ENCODE peak calls at places on chromosomes 3 and 15, in eight cellular contexts. C is endodermal cell, M is cardiac muscle cell, K is GM23248, Z is heart left ventricle, L is adrenal gland, B is NT2/D1, V is A549. W is an unnamed sample. For H3K9me3, the result is how much of the 10 kb centered on the place peaks cover.

GRCh38 chr15:22891426-22892210 is 53.2 kb downstream of the NIPA2 start:
- DNase-seq in C (no peak), M (no peak), K (no peak), Z (no peak), L (no peak), B (no peak), V (no peak), W (no peak)

GRCh38 chr15:70112018-70112395 is 14.3 kb upstream of the TLE3 start:
- DNase-seq in C (no peak), M (no peak), K (peak), Z (no peak), L (no peak), B (no peak), V (no peak), W (no peak)

GRCh38 chr3:14803101-14803980 is 15.4 kb upstream of the FGD5 start:
- DNase-seq in C (peak), M (no peak), K (peak), Z (no peak), L (no peak), B (no peak), V (peak), W (no peak)

GRCh38 chr3:59816312-59816711 is 766.5 kb upstream of the CFAP20DC start:
- DNase-seq in C (no peak), M (no peak), K (no peak), Z (no peak), L (no peak), B (no peak), V (no peak), W (no peak)

GRCh38 chr3:57221883-57222282 is 5.6 kb upstream of the APPL1 start:
- DNase-seq in C (no peak), M (peak), K (peak), Z (no peak), L (no peak), B (no peak), V (no peak), W (no peak)

GRCh38 chr3:132550579-132551305 is 46.3 kb upstream of the ACKR4 start:
- DNase-seq in C (no peak), M (no peak), K (no peak), Z (no peak), L (no peak), B (no peak), V (no peak), W (no peak)

GRCh38 chr3:39388741-39389248 is 5.6 kb downstream of the SLC25A38 start:
- DNase-seq in C (no peak), M (peak), K (no peak), Z (no peak), L (no peak), B (no peak), V (no peak), W (no peak)

GRCh38 chr3:119211193-119211592 is 29.5 kb downstream of the B4GALT4 start:
- DNase-seq in C (peak), M (peak), K (no peak), Z (no peak), L (no peak), B (no peak), V (peak), W (no peak)

GRCh38 chr3:48521635-48522034 is 17.7 kb upstream of the SHISA5 start:
- DNase-seq in C (no peak), M (no peak), K (no peak), Z (no peak), L (no peak), B (no peak), V (no peak), W (no peak)

GRCh38 chr3:134315286-134316106 is 58.8 kb downstream of the AMOTL2 start:
- DNase-seq in C (peak), M (no peak), K (peak), Z (peak), L (peak), B (no peak), V (no peak), W (no peak)

GRCh38 chr3:113242091-113242581 is 30.8 kb downstream of the BOC start:
- DNase-seq in C (no peak), M (no peak), K (peak), Z (no peak), L (no peak), B (no peak), V (no peak), W (no peak)

GRCh38 chr15:62818691-62819090 is 223.9 kb upstream of the TPM1 start:
- DNase-seq in C (no peak), M (no peak), K (peak), Z (no peak), L (peak), B (no peak), V (no peak), W (no peak)

GRCh38 chr3:79018671-79019136 is 749.1 kb downstream of the ROBO1 start:
- DNase-seq in C (peak), M (peak), K (peak), Z (peak), L (peak), B (no peak), V (peak), W (no peak)

GRCh38 chr3:47646362-47646761 is 67.7 kb upstream of the CSPG5 start:
- DNase-seq in C (no peak), M (no peak), K (peak), Z (no peak), L (no peak), B (no peak), V (no peak), W (no peak)

GRCh38 chr3:56467108-56467507 is 1.2 kb downstream of the ERC2 start:
- DNase-seq in C (peak), M (peak), K (no peak), Z (no peak), L (peak), B (peak), V (peak), W (no peak)

GRCh38 chr3:184229424-184230080 is at the start of gene VWA5B2:
- DNase-seq in C (peak), M (peak), K (peak), Z (peak), L (peak), B (no peak), V (peak), W (peak)

GRCh38 chr15:87707076-87707475 is 549.5 kb downstream of the NTRK3 start:
- DNase-seq in C (no peak), M (no peak), K (no peak), Z (no peak), L (no peak), B (no peak), V (no peak), W (no peak)

GRCh38 chr3:146044046-146044445 is 116.9 kb downstream of the PLOD2 start:
- DNase-seq in C (no peak), M (no peak), K (peak), Z (no peak), L (no peak), B (no peak), V (no peak), W (no peak)

GRCh38 chr3:64686446-64686908 is 1.3 kb downstream of the ADAMTS9 start:
- DNase-seq in C (no peak), M (peak), K (peak), Z (peak), L (peak), B (no peak), V (peak), W (no peak)

GRCh38 chr3:73664389-73664788 is 39.6 kb upstream of the PDZRN3 start:
- DNase-seq in C (no peak), M (peak), K (no peak), Z (no peak), L (no peak), B (no peak), V (no peak), W (no peak)

GRCh38 chr15:101020451-101020850 is 101.3 kb downstream of the LRRK1 start:
- DNase-seq in C (no peak), M (no peak), K (no peak), Z (no peak), L (no peak), B (no peak), V (no peak), W (no peak)

GRCh38 chr3:72270072-72270611 is 485.2 kb upstream of the PROK2 start:
- DNase-seq in C (no peak), M (peak), K (peak), Z (peak), L (peak), B (no peak), V (peak), W (no peak)

GRCh38 chr15:60962087-60962486 is 267.0 kb downstream of the RORA start:
- DNase-seq in C (no peak), M (no peak), K (peak), Z (no peak), L (no peak), B (no peak), V (no peak), W (no peak)

GRCh38 chr3:39143051-39143885 is 10.1 kb downstream of the CSRNP1 start:
- DNase-seq in C (peak), M (no peak), K (peak), Z (no peak), L (peak), B (no peak), V (no peak), W (no peak)

GRCh38 chr3:75341324-75342067 is 322.6 kb upstream of the FRG2C start:
- DNase-seq in C (peak), M (no peak), K (no peak), Z (no peak), L (no peak), B (no peak), V (no peak), W (no peak)

GRCh38 chr3:141412087-141412935 is 44.0 kb downstream of the ZBTB38 start:
- DNase-seq in C (no peak), M (no peak), K (peak), Z (no peak), L (peak), B (no peak), V (peak), W (peak)

GRCh38 chr15:52653451-52653964 is 25.7 kb downstream of the ATOSA start:
- DNase-seq in C (no peak), M (peak), K (peak), Z (no peak), L (no peak), B (peak), V (peak), W (no peak)

GRCh38 chr15:60713096-60714084 is 234.4 kb upstream of the ICE2 start:
- DNase-seq in C (no peak), M (no peak), K (peak), Z (no peak), L (no peak), B (no peak), V (no peak), W (no peak)

GRCh38 chr3:100297784-100298183 is 36.8 kb upstream of the NIT2 start:
- DNase-seq in C (no peak), M (no peak), K (peak), Z (no peak), L (no peak), B (no peak), V (no peak), W (no peak)

GRCh38 chr3:16437640-16438039 is 75.9 kb downstream of the RFTN1 start:
- DNase-seq in C (no peak), M (peak), K (no peak), Z (no peak), L (no peak), B (no peak), V (no peak), W (no peak)

GRCh38 chr3:103136621-103137020 is 701.8 kb downstream of the ZPLD1 start:
- DNase-seq in C (no peak), M (no peak), K (no peak), Z (no peak), L (no peak), B (no peak), V (no peak), W (no peak)

GRCh38 chr15:67967871-67968423 is 86.2 kb upstream of the PIAS1 start:
- DNase-seq in C (peak), M (peak), K (peak), Z (peak), L (peak), B (no peak), V (no peak), W (no peak)

GRCh38 chr15:99983894-99984293 is 250.7 kb upstream of the LYSMD4 start:
- DNase-seq in C (peak), M (no peak), K (no peak), Z (no peak), L (no peak), B (no peak), V (no peak), W (no peak)

GRCh38 chr15:99984491-99985243 is 251.4 kb upstream of the LYSMD4 start:
- DNase-seq in C (peak), M (no peak), K (no peak), Z (peak), L (no peak), B (no peak), V (no peak), W (no peak)

GRCh38 chr15:99982662-99983061 is 249.4 kb upstream of the LYSMD4 start:
- DNase-seq in C (no peak), M (no peak), K (no peak), Z (no peak), L (no peak), B (no peak), V (no peak), W (no peak)

GRCh38 chr15:99981839-99982658 is 248.8 kb upstream of the LYSMD4 start:
- DNase-seq in C (peak), M (no peak), K (no peak), Z (no peak), L (no peak), B (no peak), V (no peak), W (no peak)

GRCh38 chr15:99983171-99983891 is 250.1 kb upstream of the LYSMD4 start:
- DNase-seq in C (peak), M (no peak), K (no peak), Z (no peak), L (no peak), B (peak), V (no peak), W (no peak)
- H3K9me3 ChIP-seq in C (under half), M (under half), K (under half), Z (under half), L (under half), B (under half), V (under half), W (under half)

DNA sequence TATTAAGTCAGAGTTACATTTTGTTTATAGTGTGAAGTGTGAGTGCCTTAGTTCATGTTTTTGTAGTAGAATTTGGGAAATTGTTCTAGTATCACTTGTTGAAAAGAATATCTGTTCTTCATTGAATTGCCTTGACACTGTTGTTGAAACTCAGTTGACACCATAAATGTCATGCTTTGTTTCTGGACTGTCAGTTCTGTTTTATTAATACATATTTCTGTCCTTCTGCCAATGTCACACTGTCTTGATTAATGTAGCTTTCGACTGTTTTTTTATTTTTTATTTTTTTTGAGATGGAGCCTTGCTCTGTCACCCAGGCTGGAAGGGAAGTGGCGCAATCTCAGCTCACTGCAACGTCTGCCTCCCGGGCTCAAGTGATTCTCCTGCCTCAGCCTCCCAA is 59.1 kb downstream of the CHD2 start:
- DNase-seq in C (no peak), M (no peak), K (no peak), Z (no peak), L (no peak), B (no peak), V (no peak), W (no peak)
- H3K9me3 ChIP-seq in C (under half), M (under half), K (under half), Z (under half), L (under half), B (under half), V (under half), W (under half)

DNA sequence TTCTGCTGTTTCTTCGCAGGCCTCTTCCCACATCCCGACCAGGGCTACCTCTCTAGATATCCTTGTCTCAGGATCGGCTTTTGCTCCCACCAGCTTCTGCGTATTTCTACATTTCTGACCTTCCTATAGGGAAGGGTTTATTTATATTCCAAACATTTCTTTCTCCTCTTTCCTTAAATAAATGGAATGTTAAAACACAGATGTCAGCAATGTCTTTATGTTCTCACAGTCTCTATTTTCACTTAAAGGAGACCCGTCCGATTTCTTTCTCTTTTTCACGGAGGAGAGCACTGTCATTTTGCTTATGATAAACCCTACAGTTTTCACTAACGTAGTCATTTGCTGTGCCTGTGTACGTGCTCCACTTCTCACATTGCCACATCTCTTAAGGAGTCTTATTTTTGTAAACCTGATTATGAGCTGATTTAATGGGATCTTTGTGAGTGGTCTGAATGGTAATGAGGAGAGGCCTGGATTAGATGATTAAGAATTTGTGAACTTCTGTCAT is 630 bp downstream of the KIF15 start:
- DNase-seq in C (no peak), M (no peak), K (peak), Z (no peak), L (no peak), B (no peak), V (no peak), W (no peak)
- H3K9me3 ChIP-seq in C (under half), M (under half), K (under half), Z (under half), L (under half), B (half or more), V (under half), W (under half)

GRCh38 chr3:165382672-165383071 is 186.5 kb upstream of the SLITRK3 start:
- DNase-seq in C (no peak), M (no peak), K (no peak), Z (no peak), L (no peak), B (no peak), V (no peak), W (no peak)
- H3K9me3 ChIP-seq in C (under half), M (under half), K (under half), Z (under half), L (under half), B (under half), V (under half), W (under half)

GRCh38 chr15:45326280-45326679 is 52.1 kb downstream of the GATM start:
- DNase-seq in C (peak), M (no peak), K (no peak), Z (no peak), L (no peak), B (peak), V (no peak), W (no peak)

GRCh38 chr15:45331977-45332376 is 46.4 kb downstream of the GATM start:
- DNase-seq in C (no peak), M (no peak), K (no peak), Z (no peak), L (no peak), B (no peak), V (no peak), W (no peak)

GRCh38 chr15:45332694-45333093 is 45.6 kb downstream of the GATM start:
- DNase-seq in C (no peak), M (no peak), K (no peak), Z (no peak), L (no peak), B (no peak), V (no peak), W (no peak)

GRCh38 chr15:45328663-45329062 is 49.7 kb downstream of the GATM start:
- DNase-seq in C (no peak), M (no peak), K (no peak), Z (no peak), L (no peak), B (no peak), V (no peak), W (no peak)

GRCh38 chr15:45326776-45327175 is 51.6 kb downstream of the GATM start:
- DNase-seq in C (no peak), M (no peak), K (no peak), Z (no peak), L (no peak), B (no peak), V (no peak), W (no peak)
- H3K9me3 ChIP-seq in C (under half), M (under half), K (under half), Z (under half), L (under half), B (under half), V (under half), W (under half)

DNA sequence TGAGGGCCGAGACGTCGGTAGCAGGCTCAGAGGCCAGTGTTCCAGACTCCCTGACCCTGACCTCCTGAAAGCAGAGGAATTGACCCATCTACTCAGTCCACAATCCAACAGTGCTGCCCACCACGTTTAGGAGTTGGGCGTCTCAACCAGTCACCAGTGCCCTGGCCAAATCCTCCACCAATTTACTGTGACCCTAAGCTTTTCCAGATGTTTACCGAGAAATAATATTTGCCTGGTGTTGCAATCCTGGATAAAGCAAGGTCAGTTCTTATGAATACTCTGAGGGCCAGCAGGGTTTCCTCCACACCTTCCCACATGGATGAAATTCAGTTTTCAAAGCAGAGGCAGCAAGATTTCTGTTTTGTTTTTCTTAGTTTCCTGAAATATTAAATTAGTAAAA is 7.5 kb upstream of the APOD start:
- DNase-seq in C (no peak), M (no peak), K (peak), Z (no peak), L (no peak), B (no peak), V (no peak), W (no peak)
- H3K9me3 ChIP-seq in C (under half), M (under half), K (under half), Z (under half), L (under half), B (under half), V (under half), W (under half)

DNA sequence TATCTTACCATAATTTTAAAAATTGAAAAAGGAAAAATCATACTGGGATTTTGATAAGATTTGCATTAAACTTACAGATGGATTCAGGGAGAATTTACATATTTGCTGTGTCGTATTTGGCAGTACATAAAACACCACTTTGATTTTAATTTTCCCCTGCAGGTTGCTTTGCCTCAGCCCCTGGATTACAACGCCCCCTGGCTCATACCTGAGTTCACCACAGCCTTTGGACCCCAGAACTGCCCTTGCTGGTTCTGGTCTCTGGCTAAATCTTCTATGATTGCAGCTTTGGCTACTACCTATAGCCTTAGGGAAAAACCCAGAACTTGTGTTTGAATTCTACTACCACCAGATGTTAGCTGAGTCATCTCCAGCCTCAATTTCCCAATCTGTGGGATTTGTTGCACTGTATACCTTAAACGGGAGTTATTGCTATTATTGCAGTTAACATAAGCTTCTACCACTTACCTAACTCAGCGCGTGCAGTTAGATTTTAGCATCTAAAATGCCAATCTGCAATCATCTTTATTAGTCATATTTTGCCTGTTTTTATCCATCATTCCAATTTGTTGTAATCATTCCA is 315.7 kb upstream of the GADL1 start:
- DNase-seq in C (peak), M (peak), K (no peak), Z (no peak), L (no peak), B (no peak), V (no peak), W (no peak)
- H3K9me3 ChIP-seq in C (under half), M (under half), K (under half), Z (under half), L (under half), B (under half), V (under half), W (under half)

W was measured in T-helper 17 cell.